ENCODE peak calls at places on chromosomes 2 and 18, in ten cellular contexts. K, D, S, J, H, Z, W, L, N and X are unnamed samples.

GRCh38 chr18:50151876-50152275 is 43.1 kb downstream of the MYO5B start:
- DNase-seq in K (peak; percentile 3), D (no peak), S (no peak), J (no peak), H (no peak), Z (no peak), W (no peak), L (no peak), N (no peak), X (peak; percentile 28)

GRCh38 chr2:227095346-227095745 is 68.7 kb downstream of the COL4A4 start:
- DNase-seq in K (no peak), D (no peak), S (no peak), J (no peak), H (no peak), Z (no peak), W (no peak), L (no peak), N (no peak), X (no peak)

GRCh38 chr2:73176205-73176880 is 26.0 kb upstream of the NOTO start:
- DNase-seq in K (peak; percentile 26), D (no peak), S (no peak), J (no peak), H (peak; percentile 43), Z (no peak), W (no peak), L (peak; percentile 49), N (peak; percentile 37), X (no peak)

GRCh38 chr2:173972636-173973035 is 7.5 kb upstream of the SP3 start:
- DNase-seq in K (no peak), D (no peak), S (no peak), J (no peak), H (no peak), Z (no peak), W (no peak), L (no peak), N (peak; percentile 28), X (peak; percentile 42)

GRCh38 chr2:238290715-238291549 is 2.5 kb upstream of the PER2 start:
- DNase-seq in K (no peak), D (no peak), S (no peak), J (no peak), H (no peak), Z (no peak), W (no peak), L (no peak), N (no peak), X (no peak)

GRCh38 chr2:237124820-237125219 is 39.1 kb downstream of the COPS8 start:
- DNase-seq in K (no peak), D (no peak), S (no peak), J (no peak), H (no peak), Z (no peak), W (no peak), L (no peak), N (no peak), X (no peak)

GRCh38 chr18:11027862-11028261 is 121.5 kb downstream of the PIEZO2 start:
- DNase-seq in K (no peak), D (no peak), S (no peak), J (no peak), H (peak; percentile 7), Z (no peak), W (no peak), L (no peak), N (no peak), X (no peak)

GRCh38 chr18:9701604-9702324 is 6.3 kb upstream of the RAB31 start:
- DNase-seq in K (no peak), D (peak; percentile 12), S (no peak), J (no peak), H (no peak), Z (no peak), W (no peak), L (no peak), N (no peak), X (no peak)

GRCh38 chr2:205683179-205683978 is 1.1 kb downstream of the NRP2 start:
- DNase-seq in K (peak; percentile 93), D (no peak), S (no peak), J (no peak), H (no peak), Z (no peak), W (no peak), L (no peak), N (no peak), X (no peak)
- H3K4me3 ChIP-seq in K (peak overlapping the region; percentile 82), D (peak overlapping the region; percentile 77), S (peak overlapping the region; percentile 55), J (peak overlapping the region; percentile 52), H (no peak overlapping the region), Z (peak overlapping the region; percentile 72), W (peak overlapping the region; percentile 70), L (peak overlapping the region; percentile 84), N (peak overlapping the region; percentile 37), X (peak overlapping the region; percentile 67)

GRCh38 chr2:15619938-15620337 is 28.3 kb downstream of the DDX1 start:
- DNase-seq in K (no peak), D (no peak), S (no peak), J (no peak), H (no peak), Z (no peak), W (no peak), L (no peak), N (no peak), X (no peak)
- H3K36me3 ChIP-seq in K (peaks cover 91% of the 10 kb centered on the region), D (peaks cover 75% of the 10 kb centered on the region), S (peaks cover 14% of the 10 kb centered on the region), J (peaks cover 91% of the 10 kb centered on the region), H (peaks cover 89% of the 10 kb centered on the region), Z (peaks cover 2% of the 10 kb centered on the region), W (peaks cover 95% of the 10 kb centered on the region), L (peaks cover 64% of the 10 kb centered on the region), N (peaks cover 4% of the 10 kb centered on the region), X (peaks cover 71% of the 10 kb centered on the region)

GRCh38 chr18:21739604-21740473 is 753 bp upstream of the MIB1 start:
- DNase-seq in K (no peak), D (peak; percentile 22), S (no peak), J (no peak), H (no peak), Z (no peak), W (peak; percentile 48), L (peak; percentile 25), N (no peak), X (no peak)
- H3K4me3 ChIP-seq in K (peak overlapping the region; percentile 88), D (no peak overlapping the region), S (no peak overlapping the region), J (peak overlapping the region; percentile 65), H (peak overlapping the region; percentile 80), Z (peak overlapping the region; percentile 14), W (peak overlapping the region; percentile 95), L (peak overlapping the region; percentile 78), N (no peak overlapping the region), X (peak overlapping the region; percentile 94)

GRCh38 chr2:43984533-43984932 is 11.3 kb downstream of the LRPPRC start:
- DNase-seq in K (no peak), D (no peak), S (no peak), J (no peak), H (no peak), Z (no peak), W (no peak), L (no peak), N (no peak), X (no peak)
- H3K36me3 ChIP-seq in K (peaks cover 37% of the 10 kb centered on the region), D (peaks cover 15% of the 10 kb centered on the region), S (no peaks in the 10 kb centered on the region), J (peaks cover 26% of the 10 kb centered on the region), H (peaks cover 22% of the 10 kb centered on the region), Z (no peaks in the 10 kb centered on the region), W (peaks cover 84% of the 10 kb centered on the region), L (peaks cover 26% of the 10 kb centered on the region), N (no peaks in the 10 kb centered on the region), X (peaks cover 76% of the 10 kb centered on the region)

GRCh38 chr2:80869858-80870438 is 565.4 kb upstream of the LRRTM1 start:
- DNase-seq in K (no peak), D (no peak), S (no peak), J (no peak), H (no peak), Z (no peak), W (no peak), L (no peak), N (no peak), X (no peak)

DNA sequence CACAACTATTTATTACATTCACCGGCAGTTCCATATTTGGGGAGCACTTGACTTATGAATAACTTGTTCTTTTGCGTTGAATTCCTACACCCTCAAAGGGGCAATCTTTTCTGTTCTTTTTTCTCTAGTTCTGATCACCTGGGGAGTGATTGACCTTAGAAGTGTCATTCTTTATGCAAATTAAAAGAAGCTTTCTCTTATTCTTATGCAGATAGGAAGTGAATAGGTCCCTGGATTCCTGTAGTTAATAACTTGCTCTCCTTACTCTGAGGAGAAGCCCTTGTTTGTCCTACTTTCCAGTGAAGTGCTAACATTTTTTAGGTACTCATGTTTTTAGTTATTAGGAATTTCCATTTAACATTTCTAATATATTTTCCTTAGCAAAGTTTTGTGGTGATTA is 569.8 kb upstream of the LRRTM1 start:
- DNase-seq in K (no peak), D (no peak), S (no peak), J (no peak), H (no peak), Z (no peak), W (no peak), L (peak; percentile 43), N (no peak), X (no peak)
- H3K4me3 ChIP-seq in K (no peak overlapping the region), D (no peak overlapping the region), S (no peak overlapping the region), J (no peak overlapping the region), H (no peak overlapping the region), Z (no peak overlapping the region), W (no peak overlapping the region), L (peak overlapping the region; percentile 3), N (no peak overlapping the region), X (no peak overlapping the region)

GRCh38 chr2:95091885-95092555 is 29.6 kb downstream of the MRPS5 start:
- DNase-seq in K (peak; percentile 77), D (no peak), S (no peak), J (no peak), H (no peak), Z (no peak), W (no peak), L (no peak), N (no peak), X (no peak)

GRCh38 chr2:95086017-95086416 is 35.6 kb downstream of the MRPS5 start:
- DNase-seq in K (no peak), D (no peak), S (no peak), J (no peak), H (no peak), Z (no peak), W (no peak), L (no peak), N (no peak), X (no peak)

GRCh38 chr2:95082479-95082878 is 39.1 kb downstream of the MRPS5 start:
- DNase-seq in K (no peak), D (no peak), S (no peak), J (no peak), H (no peak), Z (no peak), W (no peak), L (no peak), N (no peak), X (no peak)

DNA sequence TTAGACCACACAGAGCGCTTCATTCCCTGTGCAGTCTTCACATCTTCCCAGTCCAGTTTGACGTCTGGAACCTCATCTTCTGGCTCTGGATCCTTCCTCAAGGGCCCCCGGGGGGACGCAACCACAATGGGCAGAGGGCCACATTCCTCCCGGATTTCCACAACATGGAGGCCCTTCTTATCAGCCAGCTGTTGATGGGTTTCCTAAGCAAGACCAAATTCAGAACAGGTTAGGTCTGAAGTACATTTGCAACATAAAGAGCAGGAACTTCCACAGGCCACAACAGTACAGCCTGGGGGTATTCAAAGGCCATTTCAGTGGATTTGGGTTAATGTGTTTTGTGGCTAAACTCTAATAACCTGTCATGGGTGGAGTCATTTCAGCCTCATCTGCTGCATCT is 34.2 kb downstream of the MRPS5 start:
- DNase-seq in K (no peak), D (no peak), S (no peak), J (no peak), H (no peak), Z (no peak), W (no peak), L (peak; percentile 16), N (peak; percentile 39), X (no peak)
- H3K36me3 ChIP-seq in K (peaks cover 72% of the 10 kb centered on the region), D (peaks cover 57% of the 10 kb centered on the region), S (peaks cover 12% of the 10 kb centered on the region), J (peaks cover 62% of the 10 kb centered on the region), H (peaks cover 51% of the 10 kb centered on the region), Z (peaks cover 3% of the 10 kb centered on the region), W (peaks cover 74% of the 10 kb centered on the region), L (peaks cover 5% of the 10 kb centered on the region), N (peaks cover 8% of the 10 kb centered on the region), X (peaks cover 40% of the 10 kb centered on the region)